ENCODE peak calls at places on chromosomes 2 and 18, in four cellular contexts. P is A172, M is mammary epithelial cell, W is nephron progenitor cell. I is an unnamed sample.

GRCh38 chr2:36535099-36535498 is 62.9 kb downstream of the FEZ2 start:
- DNase-seq in P (no peak), M (no peak), W (no peak), I (no peak)

GRCh38 chr2:240064898-240065297 is 11.6 kb upstream of the OR6B3 start:
- DNase-seq in P (no peak), M (no peak), W (no peak), I (no peak)

GRCh38 chr2:232310189-232310588 is 68.4 kb upstream of the ALPP start:
- DNase-seq in P (no peak), M (no peak), W (no peak), I (no peak)

GRCh38 chr2:218168635-218169462 is 2.1 kb upstream of the CXCR1 start:
- DNase-seq in P (peak; percentile 34), M (no peak), W (peak; percentile 75), I (no peak)

GRCh38 chr2:72006188-72006736 is 141.4 kb downstream of the CYP26B1 start:
- DNase-seq in P (no peak), M (no peak), W (no peak), I (no peak)

GRCh38 chr2:196276421-196276820 is 105.0 kb upstream of the STK17B start:
- DNase-seq in P (no peak), M (no peak), W (no peak), I (no peak)

GRCh38 chr18:2908946-2909335 is 62.1 kb downstream of the EMILIN2 start:
- DNase-seq in P (no peak), M (no peak), W (no peak), I (no peak)

GRCh38 chr2:153197635-153198386 is 280.8 kb downstream of the RPRM start:
- DNase-seq in P (no peak), M (no peak), W (no peak), I (no peak)

GRCh38 chr18:37502036-37502435 is 63.6 kb downstream of the CELF4 start:
- DNase-seq in P (no peak), M (no peak), W (no peak), I (no peak)

GRCh38 chr2:158845869-158846268 is 50.8 kb downstream of the DAPL1 start:
- DNase-seq in P (peak; percentile 16), M (peak; percentile 13), W (no peak), I (no peak)

GRCh38 chr2:43135583-43135982 is 90.8 kb downstream of the ZFP36L2 start:
- DNase-seq in P (no peak), M (no peak), W (no peak), I (no peak)

GRCh38 chr2:149169653-149170052 is 131.2 kb downstream of the LYPD6B start:
- DNase-seq in P (peak; percentile 80), M (peak; percentile 94), W (no peak), I (no peak)